ENCODE peak calls at places on chromosome 7, in seven cellular contexts. Z, X, C, K, A, V and M are unnamed samples.

GRCh38 chr7:105656922-105657521 is 75.7 kb upstream of the EFCAB10 start:
- DNase-seq in Z (no peak), X (peak; percentile 70), C (no peak), K (peak; percentile 28), A (peak; percentile 59), V (peak; percentile 66), M (no peak)

GRCh38 chr7:128191136-128191844 is 49.8 kb upstream of the LEP start:
- DNase-seq in Z (no peak), X (no peak), C (no peak), K (no peak), A (no peak), V (no peak), M (no peak)

GRCh38 chr7:121510302-121510701 is 114.2 kb upstream of the FAM3C start:
- DNase-seq in Z (no peak), X (no peak), C (no peak), K (no peak), A (no peak), V (peak; percentile 24), M (no peak)

GRCh38 chr7:50349963-50350944 is 45.7 kb downstream of the IKZF1 start:
- DNase-seq in Z (no peak), X (no peak), C (no peak), K (no peak), A (no peak), V (no peak), M (no peak)

GRCh38 chr7:117937726-117938483 is 64.7 kb upstream of the CTTNBP2 start:
- DNase-seq in Z (no peak), X (peak; percentile 28), C (no peak), K (no peak), A (no peak), V (no peak), M (no peak)

GRCh38 chr7:148078126-148078525 is 512.4 kb upstream of the C7orf33 start:
- DNase-seq in Z (no peak), X (no peak), C (no peak), K (no peak), A (no peak), V (no peak), M (no peak)

GRCh38 chr7:504221-505081 is 15.2 kb downstream of the PDGFA start:
- DNase-seq in Z (no peak), X (no peak), C (no peak), K (no peak), A (no peak), V (no peak), M (peak; percentile 40)

GRCh38 chr7:91988213-91988612 is 47.6 kb downstream of the AKAP9 start:
- DNase-seq in Z (no peak), X (no peak), C (no peak), K (no peak), A (no peak), V (no peak), M (no peak)

GRCh38 chr7:135714534-135715009 is 13.4 kb downstream of the SLC13A4 start:
- DNase-seq in Z (peak; percentile 67), X (peak; percentile 84), C (peak; percentile 33), K (peak; percentile 40), A (peak; percentile 82), V (no peak), M (peak; percentile 18)

GRCh38 chr7:93043393-93043985 is 74.3 kb downstream of the SAMD9 start:
- DNase-seq in Z (peak; percentile 94), X (no peak), C (no peak), K (peak; percentile 83), A (peak; percentile 80), V (no peak), M (no peak)
- TF ChIP-seq CTCF in Z (no peak), X (no peak), C (no peak), K (no peak), A (no peak), V (no peak), M (no peak)

GRCh38 chr7:29091121-29091601 is 55.2 kb downstream of the CPVL start:
- DNase-seq in Z (no peak), X (no peak), C (no peak), K (peak; percentile 37), A (peak; percentile 41), V (no peak), M (peak; percentile 50)
- H3K4me3 ChIP-seq in Z (peak overlapping the region; percentile 41), X (no peak overlapping the region), C (peak overlapping the region; percentile 12), K (peak overlapping the region; percentile 42), A (no peak overlapping the region), V (no peak overlapping the region), M (peak overlapping the region; percentile 49)

GRCh38 chr7:136803028-136803427 is 65.4 kb upstream of the CHRM2 start:
- DNase-seq in Z (no peak), X (no peak), C (no peak), K (no peak), A (no peak), V (no peak), M (no peak)

GRCh38 chr7:136807598-136807997 is 60.9 kb upstream of the CHRM2 start:
- DNase-seq in Z (no peak), X (no peak), C (no peak), K (no peak), A (peak; percentile 34), V (peak; percentile 1), M (no peak)
- TF ChIP-seq CTCF in Z (no peak), X (peak; percentile 15), C (no peak), K (no peak), A (no peak), V (peak; percentile 54), M (no peak)

GRCh38 chr7:89023146-89023545 is 227.6 kb upstream of the TEX47 start:
- DNase-seq in Z (peak; percentile 1), X (no peak), C (no peak), K (no peak), A (no peak), V (no peak), M (no peak)

GRCh38 chr7:89028319-89028718 is 232.8 kb upstream of the TEX47 start:
- DNase-seq in Z (no peak), X (no peak), C (no peak), K (no peak), A (no peak), V (no peak), M (no peak)

GRCh38 chr7:89023902-89024301 is 228.4 kb upstream of the TEX47 start:
- DNase-seq in Z (peak; percentile 2), X (no peak), C (no peak), K (no peak), A (no peak), V (no peak), M (no peak)

GRCh38 chr7:89029864-89030263 is 234.3 kb upstream of the TEX47 start:
- DNase-seq in Z (peak; percentile 3), X (peak; percentile 45), C (no peak), K (no peak), A (no peak), V (no peak), M (no peak)

GRCh38 chr7:89027781-89028180 is 232.2 kb upstream of the TEX47 start:
- DNase-seq in Z (no peak), X (peak; percentile 59), C (no peak), K (no peak), A (no peak), V (no peak), M (no peak)
- H3K4me3 ChIP-seq in Z (no peak overlapping the region), X (no peak overlapping the region), C (no peak overlapping the region), K (no peak overlapping the region), A (no peak overlapping the region), V (no peak overlapping the region), M (no peak overlapping the region)

GRCh38 chr7:7330997-7331396 is 148.7 kb downstream of the C1GALT1 start:
- DNase-seq in Z (no peak), X (no peak), C (no peak), K (no peak), A (peak; percentile 75), V (no peak), M (no peak)
- TF ChIP-seq CTCF in Z (no peak), X (peak; percentile 31), C (peak; percentile 13), K (no peak), A (peak; percentile 17), V (no peak), M (no peak)

GRCh38 chr7:130490888-130491771 is 755 bp upstream of the MEST start:
- DNase-seq in Z (no peak), X (no peak), C (no peak), K (peak; percentile 43), A (peak; percentile 87), V (no peak), M (peak; percentile 59)

GRCh38 chr7:130493275-130493868 is 1.5 kb downstream of the MEST start:
- DNase-seq in Z (peak; percentile 31), X (no peak), C (no peak), K (peak; percentile 39), A (peak; percentile 21), V (no peak), M (no peak)

GRCh38 chr7:130491841-130492518 is at the start of gene MEST:
- DNase-seq in Z (no peak), X (no peak), C (no peak), K (peak; percentile 39), A (peak; percentile 80), V (no peak), M (no peak)

GRCh38 chr7:130492519-130493274 is 812 bp downstream of the MEST start:
- DNase-seq in Z (no peak), X (no peak), C (no peak), K (no peak), A (peak; percentile 23), V (no peak), M (no peak)

DNA sequence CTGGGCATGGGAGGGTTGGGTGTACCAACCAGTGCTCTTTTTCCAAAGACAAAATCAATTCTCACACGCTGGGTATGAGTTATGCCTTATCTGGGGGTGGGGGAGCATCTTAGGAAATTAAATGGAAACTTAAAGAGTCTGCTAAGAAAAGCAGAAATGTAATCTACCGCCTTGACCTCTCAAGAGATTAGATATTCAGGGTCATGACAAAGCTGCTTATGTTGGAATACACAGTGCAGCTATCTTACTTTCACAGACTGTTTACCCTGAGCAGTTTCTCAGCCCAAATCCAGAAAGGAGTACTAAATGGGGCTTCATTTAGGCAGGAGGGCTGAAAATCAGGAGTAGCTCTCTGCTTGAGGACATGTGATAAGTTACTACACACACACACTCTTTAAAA is 2.6 kb downstream of the MEST start:
- DNase-seq in Z (no peak), X (no peak), C (no peak), K (no peak), A (no peak), V (no peak), M (no peak)
- H3K4me3 ChIP-seq in Z (no peak overlapping the region), X (no peak overlapping the region), C (no peak overlapping the region), K (peak overlapping the region; percentile 64), A (no peak overlapping the region), V (no peak overlapping the region), M (no peak overlapping the region)

DNA sequence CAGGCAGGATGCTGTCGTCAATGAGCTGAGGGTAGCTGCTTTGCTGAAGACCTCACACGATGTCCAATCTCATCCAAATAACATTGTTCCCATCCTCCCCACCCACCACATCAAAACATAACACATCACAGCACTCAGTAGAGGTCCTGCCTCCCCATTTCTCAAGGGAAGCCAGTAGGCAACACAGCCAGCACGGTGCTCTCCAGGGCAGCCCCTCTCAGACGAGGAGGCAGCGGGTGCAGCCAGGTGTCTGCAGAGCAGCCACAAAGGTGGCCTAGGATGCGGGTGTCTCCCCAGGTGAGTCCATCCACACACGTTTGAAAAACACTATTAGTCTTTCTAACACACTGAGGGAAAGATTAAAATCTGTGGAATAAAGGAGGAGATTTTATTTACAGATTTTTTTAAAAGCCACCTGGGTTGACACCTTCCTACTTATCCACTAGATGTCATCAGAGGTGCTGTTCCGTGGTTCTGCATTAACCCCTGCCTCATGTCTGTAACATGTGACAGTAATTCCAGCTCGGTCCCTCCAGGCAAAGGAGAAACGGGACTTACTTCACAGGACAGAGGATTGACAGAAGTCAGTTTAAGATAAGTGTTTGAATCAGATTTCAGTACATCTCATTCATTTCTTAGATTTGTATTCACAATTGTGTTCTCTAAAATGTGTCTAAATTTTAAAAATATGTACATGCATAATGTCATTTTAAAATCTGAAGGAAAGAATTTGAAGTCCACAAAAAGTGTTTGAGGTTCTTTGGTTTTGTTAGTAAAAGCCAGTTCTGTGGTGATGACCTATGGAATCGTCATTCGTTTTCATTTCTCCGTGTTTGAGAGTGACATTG is 68.0 kb downstream of the LANCL2 start:
- DNase-seq in Z (peak; percentile 47), X (peak; percentile 66), C (peak; percentile 42), K (peak; percentile 55), A (peak; percentile 83), V (peak; percentile 72), M (no peak)
- TF ChIP-seq CTCF in Z (peak; percentile 60), X (peak; percentile 75), C (peak; percentile 76), K (peak; percentile 46), A (peak; percentile 67), V (peak; percentile 91), M (peak; percentile 57)